ENCODE peak calls at places on chromosome 18, in five cellular contexts. L, C, D, H and Y are unnamed samples.
A peak's percentile ranks its signal among the peaks of the same experiment; 100 is the strongest.

GRCh38 chr18:29164020-29164706 is 987.2 kb upstream of the CDH2 start:
- DNase-seq in L (peak; percentile 97), C (peak; percentile 91), D (peak; percentile 97), H (peak; percentile 84), Y (peak; percentile 37)

GRCh38 chr18:24499814-24500601 is 39.6 kb downstream of the HRH4 start:
- DNase-seq in L (peak; percentile 57), C (no peak), D (peak; percentile 89), H (no peak), Y (no peak)

GRCh38 chr18:41940506-41941215 is 14.4 kb upstream of the PIK3C3 start:
- DNase-seq in L (peak; percentile 98), C (no peak), D (peak; percentile 86), H (no peak), Y (peak; percentile 31)

GRCh38 chr18:70490008-70490933 is 201.4 kb downstream of the SOCS6 start:
- DNase-seq in L (peak; percentile 29), C (peak; percentile 57), D (peak; percentile 91), H (peak; percentile 2), Y (peak; percentile 11)

GRCh38 chr18:47490882-47491281 is 239.4 kb upstream of the SKOR2 start:
- DNase-seq in L (no peak), C (peak; percentile 6), D (no peak), H (no peak), Y (no peak)

GRCh38 chr18:37309861-37310260 is 255.7 kb downstream of the CELF4 start:
- DNase-seq in L (no peak), C (no peak), D (no peak), H (no peak), Y (peak; percentile 15)

GRCh38 chr18:47898696-47899095 is 31.8 kb downstream of the SMAD2 start:
- DNase-seq in L (no peak), C (peak; percentile 52), D (no peak), H (no peak), Y (no peak)

GRCh38 chr18:8358066-8358795 is 251.0 kb upstream of the RAB12 start:
- DNase-seq in L (no peak), C (no peak), D (no peak), H (no peak), Y (no peak)

GRCh38 chr18:45540146-45540545 is 75.1 kb upstream of the SLC14A2 start:
- DNase-seq in L (no peak), C (no peak), D (no peak), H (no peak), Y (no peak)

GRCh38 chr18:63997606-63998005 is 27.7 kb downstream of the SERPINB8 start:
- DNase-seq in L (peak; percentile 36), C (no peak), D (peak; percentile 9), H (peak; percentile 53), Y (no peak)

GRCh38 chr18:11005528-11005927 is 143.8 kb downstream of the PIEZO2 start:
- DNase-seq in L (peak; percentile 60), C (peak; percentile 95), D (peak; percentile 29), H (no peak), Y (no peak)

GRCh38 chr18:11004951-11005350 is 144.4 kb downstream of the PIEZO2 start:
- DNase-seq in L (no peak), C (no peak), D (no peak), H (no peak), Y (no peak)

GRCh38 chr18:11002796-11003195 is 146.6 kb downstream of the PIEZO2 start:
- DNase-seq in L (no peak), C (no peak), D (no peak), H (no peak), Y (no peak)

GRCh38 chr18:11004294-11004693 is 145.1 kb downstream of the PIEZO2 start:
- DNase-seq in L (peak; percentile 2), C (no peak), D (peak; percentile 23), H (no peak), Y (no peak)

GRCh38 chr18:11002277-11002676 is 147.1 kb downstream of the PIEZO2 start:
- DNase-seq in L (no peak), C (no peak), D (no peak), H (no peak), Y (no peak)
- H2AFZ ChIP-seq in L (no peak overlapping the region), C (no peak overlapping the region), D (no peak overlapping the region), H (no peak overlapping the region), Y (no peak overlapping the region)

GRCh38 chr18:21598726-21599584 is 1.5 kb downstream of the ESCO1 start:
- DNase-seq in L (no peak), C (no peak), D (peak; percentile 6), H (no peak), Y (no peak)
- H2AFZ ChIP-seq in L (no peak overlapping the region), C (peak overlapping the region; percentile 60), D (peak overlapping the region; percentile 95), H (peak overlapping the region; percentile 55), Y (peak overlapping the region; percentile 99)

GRCh38 chr18:75071484-75071785 is 137.5 kb downstream of the PTGR3 start:
- DNase-seq in L (no peak), C (no peak), D (no peak), H (no peak), Y (no peak)
- H2AFZ ChIP-seq in L (no peak overlapping the region), C (no peak overlapping the region), D (peak overlapping the region; percentile 15), H (no peak overlapping the region), Y (no peak overlapping the region)

DNA sequence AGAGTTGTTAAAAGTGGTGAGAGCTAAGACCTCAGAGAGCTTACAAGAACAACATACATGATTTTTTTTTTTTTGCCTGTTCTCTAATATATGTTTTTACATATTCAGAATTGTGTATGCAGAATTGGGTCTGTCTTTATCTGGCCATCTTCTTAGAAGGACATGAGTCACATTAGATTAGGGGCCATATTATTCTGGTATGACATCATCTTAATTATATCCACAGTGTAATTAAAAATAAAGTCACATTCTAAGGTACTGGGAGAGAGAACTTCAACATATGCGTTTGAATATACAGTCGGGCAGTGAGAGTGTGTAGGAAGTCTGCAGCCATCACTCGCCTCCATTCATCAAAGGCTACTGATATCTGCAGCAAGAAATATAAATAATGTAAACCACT is 88.3 kb downstream of the DSC3 start:
- DNase-seq in L (no peak), C (no peak), D (no peak), H (no peak), Y (no peak)
- H2AFZ ChIP-seq in L (no peak overlapping the region), C (no peak overlapping the region), D (no peak overlapping the region), H (no peak overlapping the region), Y (no peak overlapping the region)

DNA sequence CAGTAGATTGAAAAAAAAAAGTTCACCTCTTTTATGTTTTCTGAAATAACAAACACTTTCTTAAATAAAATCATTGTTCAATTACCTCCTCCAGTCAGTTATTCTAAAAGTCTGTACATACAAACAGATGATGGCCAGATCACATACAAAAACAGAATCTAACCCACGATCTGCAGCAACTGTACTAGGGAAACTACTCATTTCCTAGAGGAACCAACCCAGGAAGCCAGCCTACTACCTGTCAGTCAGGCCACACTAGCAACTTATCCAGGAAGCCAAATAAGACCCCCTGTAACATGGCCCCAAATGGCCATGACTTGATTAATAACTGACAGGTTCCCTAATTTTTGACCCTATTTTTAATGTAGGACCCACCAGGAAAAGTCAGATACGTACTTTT is 486.7 kb downstream of the FBXO15 start:
- DNase-seq in L (no peak), C (no peak), D (no peak), H (no peak), Y (no peak)
- H2AFZ ChIP-seq in L (no peak overlapping the region), C (no peak overlapping the region), D (no peak overlapping the region), H (no peak overlapping the region), Y (no peak overlapping the region)

GRCh38 chr18:12296087-12296403 is 12.0 kb upstream of the TUBB6 start:
- DNase-seq in L (peak; percentile 28), C (no peak), D (peak; percentile 56), H (no peak), Y (no peak)

GRCh38 chr18:12296457-12296856 is 11.6 kb upstream of the TUBB6 start:
- DNase-seq in L (no peak), C (peak; percentile 75), D (no peak), H (no peak), Y (no peak)

GRCh38 chr18:12291690-12292089 is 16.4 kb upstream of the TUBB6 start:
- DNase-seq in L (no peak), C (no peak), D (no peak), H (no peak), Y (no peak)

GRCh38 chr18:12293831-12294230 is 14.2 kb upstream of the TUBB6 start:
- DNase-seq in L (no peak), C (no peak), D (no peak), H (no peak), Y (no peak)

GRCh38 chr18:12295389-12296086 is 12.5 kb upstream of the TUBB6 start:
- DNase-seq in L (peak; percentile 62), C (peak; percentile 65), D (no peak), H (no peak), Y (no peak)
- H2AFZ ChIP-seq in L (no peak overlapping the region), C (peak overlapping the region; percentile 9), D (no peak overlapping the region), H (no peak overlapping the region), Y (no peak overlapping the region)

DNA sequence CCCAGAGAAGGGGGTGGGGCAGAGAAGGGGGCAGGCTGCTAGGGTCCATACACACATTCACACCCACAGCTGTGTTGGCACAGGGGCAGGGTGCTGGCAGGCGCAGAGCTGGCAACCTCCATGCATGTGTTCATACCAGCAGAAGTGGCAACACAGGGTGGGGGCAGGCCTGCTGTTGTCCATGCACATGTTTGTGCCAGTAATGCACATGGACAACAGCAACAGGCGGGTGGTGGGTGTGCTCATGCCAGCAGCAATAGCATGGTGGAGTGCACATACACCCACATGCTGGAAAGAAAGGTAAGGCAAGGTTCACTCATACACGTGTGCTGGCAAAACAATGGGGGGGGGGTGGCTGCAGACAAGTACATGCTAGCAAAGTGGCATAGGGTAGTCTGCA is 54.7 kb downstream of the FBXO15 start:
- DNase-seq in L (no peak), C (no peak), D (no peak), H (no peak), Y (no peak)
- H2AFZ ChIP-seq in L (no peak overlapping the region), C (no peak overlapping the region), D (no peak overlapping the region), H (no peak overlapping the region), Y (no peak overlapping the region)

GRCh38 chr18:75455249-75456183 is 28.0 kb upstream of the SMIM21 start:
- DNase-seq in L (peak; percentile 35), C (peak; percentile 6), D (peak; percentile 51), H (no peak), Y (no peak)
- H2AFZ ChIP-seq in L (peak overlapping the region; percentile 61), C (peak overlapping the region; percentile 62), D (peak overlapping the region; percentile 82), H (peak overlapping the region; percentile 41), Y (no peak overlapping the region)

GRCh38 chr18:79575891-79576685 is 103.5 kb upstream of the CTDP1 start:
- DNase-seq in L (peak; percentile 84), C (no peak), D (peak; percentile 76), H (no peak), Y (no peak)
- H2AFZ ChIP-seq in L (no peak overlapping the region), C (no peak overlapping the region), D (peak overlapping the region; percentile 22), H (no peak overlapping the region), Y (no peak overlapping the region)